ENCODE peak calls at places on chromosomes 7 and 10, in nine cellular contexts. K is PC-3; J is NCI-H1417; H is COR-L47; I is mucosa of gallbladder; W is stimulated activated CD4-positive, alpha-beta T cell treated with anti-CD3 and anti-CD28 coated beads, Interleukin-15, amount 100 ng/mL, for 1 hour; O is activated naive CD8-positive, alpha-beta T cell treated with anti-CD3 and anti-CD28 coated beads for 36 hours; R is CD8-positive, alpha-beta T cell; E is Panc1. U is an unnamed sample.

GRCh38 chr10:46050956-46051355 is 4.9 kb upstream of the MSMB start:
- DNase-seq in K (no peak), J (no peak), H (no peak), I (no peak), W (no peak), O (no peak), R (no peak), E (no peak), U (no peak)

GRCh38 chr10:131065673-131066331 is 245.7 kb downstream of the TCERG1L start:
- DNase-seq in K (no peak), J (no peak), H (no peak), I (no peak), W (no peak), O (no peak), R (no peak), E (no peak), U (no peak)

GRCh38 chr7:16921644-16922257 is 40.0 kb upstream of the AGR3 start:
- DNase-seq in K (peak; percentile 90), J (peak; percentile 6), H (peak; percentile 24), I (peak; percentile 53), W (no peak), O (no peak), R (no peak), E (no peak), U (no peak)

GRCh38 chr7:30923009-30923773 is 11.5 kb downstream of the AQP1 start:
- DNase-seq in K (no peak), J (no peak), H (no peak), I (peak; percentile 7), W (no peak), O (no peak), R (no peak), E (no peak), U (no peak)

GRCh38 chr10:112960151-112960681 is 10.2 kb downstream of the TCF7L2 start:
- DNase-seq in K (no peak), J (no peak), H (no peak), I (no peak), W (no peak), O (no peak), R (no peak), E (no peak), U (no peak)

GRCh38 chr7:35505031-35505430 is 189.9 kb downstream of the HERPUD2 start:
- DNase-seq in K (no peak), J (no peak), H (no peak), I (no peak), W (no peak), O (no peak), R (no peak), E (no peak), U (no peak)

GRCh38 chr10:125102216-125102615 is 58.1 kb downstream of the CTBP2 start:
- DNase-seq in K (no peak), J (no peak), H (no peak), I (peak; percentile 60), W (no peak), O (no peak), R (no peak), E (no peak), U (no peak)

GRCh38 chr10:103911021-103911459 is 6.9 kb downstream of the STN1 start:
- DNase-seq in K (no peak), J (no peak), H (no peak), I (no peak), W (peak; percentile 17), O (peak; percentile 29), R (peak; percentile 7), E (no peak), U (peak; percentile 76)

GRCh38 chr7:117564627-117565026 is 84.8 kb downstream of the CFTR start:
- DNase-seq in K (no peak), J (no peak), H (no peak), I (no peak), W (no peak), O (no peak), R (no peak), E (no peak), U (no peak)

GRCh38 chr10:122343135-122343800 is 31.2 kb upstream of the PLEKHA1 start:
- DNase-seq in K (no peak), J (no peak), H (no peak), I (no peak), W (no peak), O (no peak), R (no peak), E (no peak), U (no peak)

GRCh38 chr10:107425844-107426553 is 261.5 kb upstream of the SORCS1 start:
- DNase-seq in K (no peak), J (no peak), H (no peak), I (no peak), W (no peak), O (no peak), R (no peak), E (no peak), U (no peak)

GRCh38 chr7:128891110-128891941 is 19.2 kb downstream of the KCP start:
- DNase-seq in K (peak; percentile 56), J (no peak), H (no peak), I (no peak), W (no peak), O (no peak), R (no peak), E (no peak), U (peak; percentile 54)

GRCh38 chr10:60096761-60097513 is 190.6 kb upstream of the CCDC6 start:
- DNase-seq in K (peak; percentile 45), J (no peak), H (no peak), I (no peak), W (no peak), O (no peak), R (no peak), E (no peak), U (no peak)

GRCh38 chr10:132066186-132066585 is 440 bp downstream of the JAKMIP3 start:
- DNase-seq in K (peak; percentile 7), J (no peak), H (no peak), I (no peak), W (no peak), O (no peak), R (no peak), E (no peak), U (no peak)

GRCh38 chr10:46543379-46544014 is 13.0 kb downstream of the GPRIN2 start:
- DNase-seq in K (no peak), J (no peak), H (no peak), I (no peak), W (no peak), O (no peak), R (peak; percentile 0), E (no peak), U (no peak)

GRCh38 chr10:33421789-33422188 is 87.3 kb upstream of the NRP1 start:
- DNase-seq in K (peak; percentile 93), J (no peak), H (no peak), I (no peak), W (no peak), O (no peak), R (no peak), E (no peak), U (no peak)

GRCh38 chr10:90856261-90856660 is 1.6 kb downstream of the HTR7 start:
- DNase-seq in K (no peak), J (no peak), H (no peak), I (no peak), W (no peak), O (no peak), R (no peak), E (no peak), U (no peak)

GRCh38 chr7:66946545-66946944 is 25.5 kb downstream of the TMEM248 start:
- DNase-seq in K (no peak), J (no peak), H (no peak), I (peak; percentile 52), W (no peak), O (no peak), R (no peak), E (no peak), U (no peak)

GRCh38 chr10:79982861-79983260 is 34.0 kb upstream of the SFTPD start:
- DNase-seq in K (no peak), J (no peak), H (no peak), I (no peak), W (no peak), O (no peak), R (no peak), E (no peak), U (no peak)

GRCh38 chr10:84348431-84348830 is 20.0 kb downstream of the CCSER2 start:
- DNase-seq in K (peak; percentile 32), J (no peak), H (no peak), I (no peak), W (no peak), O (no peak), R (no peak), E (no peak), U (no peak)

GRCh38 chr10:86139066-86139657 is 227.4 kb downstream of the GRID1 start:
- DNase-seq in K (peak; percentile 17), J (no peak), H (no peak), I (no peak), W (no peak), O (peak; percentile 22), R (no peak), E (peak; percentile 4), U (peak; percentile 5)

GRCh38 chr7:54839538-54840213 is 80.7 kb upstream of the SEC61G start:
- DNase-seq in K (peak; percentile 78), J (no peak), H (peak; percentile 1), I (no peak), W (no peak), O (no peak), R (no peak), E (no peak), U (no peak)

GRCh38 chr7:32779167-32779566 is 112.4 kb downstream of the KBTBD2 start:
- DNase-seq in K (no peak), J (no peak), H (no peak), I (no peak), W (no peak), O (no peak), R (no peak), E (no peak), U (no peak)

GRCh38 chr7:2544541-2545188 is 10.7 kb downstream of the BRAT1 start:
- DNase-seq in K (no peak), J (no peak), H (no peak), I (no peak), W (no peak), O (no peak), R (no peak), E (no peak), U (no peak)

GRCh38 chr10:28719789-28720436 is 42.6 kb downstream of the BAMBI start:
- DNase-seq in K (peak; percentile 55), J (no peak), H (no peak), I (no peak), W (no peak), O (no peak), R (no peak), E (no peak), U (no peak)

GRCh38 chr10:31359979-31360378 is 41.0 kb downstream of the ZEB1 start:
- DNase-seq in K (peak; percentile 45), J (no peak), H (no peak), I (no peak), W (no peak), O (no peak), R (no peak), E (no peak), U (no peak)

GRCh38 chr10:80526742-80527141 is 11.0 kb upstream of the SH2D4B start:
- DNase-seq in K (no peak), J (no peak), H (no peak), I (no peak), W (no peak), O (no peak), R (no peak), E (no peak), U (no peak)

GRCh38 chr7:139811106-139811505 is 18.0 kb upstream of the TBXAS1 start:
- DNase-seq in K (no peak), J (no peak), H (no peak), I (no peak), W (no peak), O (no peak), R (no peak), E (no peak), U (no peak)

GRCh38 chr7:3207387-3207786 is 93.7 kb upstream of the SDK1 start:
- DNase-seq in K (no peak), J (no peak), H (no peak), I (no peak), W (no peak), O (no peak), R (no peak), E (no peak), U (no peak)

GRCh38 chr7:42192072-42192471 is 44.9 kb downstream of the GLI3 start:
- DNase-seq in K (no peak), J (no peak), H (no peak), I (no peak), W (no peak), O (no peak), R (no peak), E (no peak), U (no peak)

GRCh38 chr7:98867271-98867701 is 2.5 kb downstream of the TMEM130 start:
- DNase-seq in K (no peak), J (peak; percentile 39), H (peak; percentile 17), I (no peak), W (no peak), O (no peak), R (no peak), E (no peak), U (no peak)

U was measured in CD4-positive, alpha-beta memory T cell.